ENCODE peak calls at places on chromosomes 13 and 19, in nine cellular contexts. D is Peyer's patch; J is progenitor cell of endocrine pancreas; Q is mammary epithelial cell; I is GOT3; P is T1000; M is fibroblast of mammary gland; F is stimulated activated CD8-positive, alpha-beta memory T cell treated with anti-CD3 and anti-CD28 coated beads, Interleukin-4, amount 100 ng/mL, for 4 hours; X is OCI-LY7. W is an unnamed sample.

GRCh38 chr19:1474011-1474764 is 4.8 kb downstream of the C19orf25 start:
- DNase-seq in X (no peak), D (no peak), Q (no peak), M (peak), P (no peak), F (no peak), I (no peak), J (no peak), W (no peak)

GRCh38 chr19:6226444-6227155 is 53.2 kb downstream of the MLLT1 start:
- DNase-seq in D (no peak), X (no peak), J (no peak), P (no peak), M (no peak), F (no peak), I (no peak), Q (no peak), W (no peak)

GRCh38 chr19:14375582-14376291 is 5.5 kb upstream of the ADGRE5 start:
- DNase-seq in Q (no peak), X (peak), I (no peak), M (no peak), F (no peak), J (no peak), P (no peak), D (no peak), W (no peak)

GRCh38 chr19:48292798-48293197 is 22.9 kb downstream of the ZNF114 start:
- DNase-seq in M (peak), D (no peak), F (no peak), J (no peak), Q (peak), I (no peak), P (peak), X (no peak), W (no peak)

GRCh38 chr19:51480590-51480989 is 2.3 kb downstream of the CEACAM18 start:
- DNase-seq in J (peak), D (no peak), M (no peak), I (no peak), P (no peak), Q (no peak), X (no peak), F (no peak), W (no peak)

GRCh38 chr13:68173111-68173510 is 943.0 kb upstream of the PCDH9 start:
- DNase-seq in M (peak), Q (peak), P (no peak), F (no peak), J (no peak), I (no peak), D (no peak), X (no peak), W (no peak)

GRCh38 chr13:33472446-33472845 is 186.9 kb upstream of the STARD13 start:
- DNase-seq in P (no peak), X (no peak), I (no peak), F (no peak), J (no peak), Q (peak), D (no peak), M (no peak), W (no peak)

GRCh38 chr19:1064661-1065605 is 2.0 kb upstream of the ARHGAP45 start:
- DNase-seq in J (peak), P (no peak), I (no peak), M (peak), D (peak), Q (peak), F (no peak), X (peak), W (peak)

GRCh38 chr13:98172570-98173405 is 4.3 kb downstream of the RNF113B start:
- DNase-seq in I (no peak), F (no peak), Q (no peak), D (no peak), M (peak), P (no peak), X (no peak), J (no peak), W (no peak)

GRCh38 chr13:33053397-33054066 is 37.3 kb downstream of the KL start:
- DNase-seq in X (no peak), P (no peak), F (no peak), I (no peak), M (no peak), D (no peak), Q (no peak), J (no peak), W (no peak)

GRCh38 chr13:79995334-79995733 is 345.6 kb downstream of the SPRY2 start:
- DNase-seq in F (no peak), M (peak), X (no peak), Q (peak), J (no peak), I (no peak), P (no peak), D (no peak), W (peak)

GRCh38 chr13:36154567-36155231 is 23.5 kb upstream of the DCLK1 start:
- DNase-seq in M (no peak), F (no peak), I (no peak), D (no peak), X (no peak), P (no peak), J (no peak), Q (no peak), W (no peak)

GRCh38 chr19:23415561-23416191 is 20.4 kb upstream of the ZNF91 start:
- DNase-seq in Q (peak), M (no peak), J (peak), P (no peak), D (no peak), X (no peak), F (no peak), I (no peak), W (no peak)

GRCh38 chr13:49585220-49586157 is at the start of gene RCBTB1:
- DNase-seq in P (peak), M (peak), Q (peak), D (peak), F (peak), J (peak), I (peak), X (peak), W (peak)

GRCh38 chr13:112999414-113000177 is 30.6 kb downstream of the MCF2L start:
- DNase-seq in Q (no peak), I (no peak), D (no peak), X (no peak), M (no peak), F (no peak), P (no peak), J (no peak), W (no peak)

GRCh38 chr19:3254520-3254919 is 30.1 kb downstream of the CELF5 start:
- DNase-seq in I (no peak), J (no peak), Q (no peak), P (no peak), X (no peak), F (no peak), D (no peak), M (no peak), W (no peak)

GRCh38 chr19:52307275-52307674 is 10.3 kb downstream of the ZNF480 start:
- DNase-seq in I (no peak), F (no peak), J (no peak), M (peak), P (no peak), X (peak), Q (peak), D (no peak), W (no peak)

GRCh38 chr13:42229287-42229686 is 42.7 kb upstream of the AKAP11 start:
- DNase-seq in X (no peak), Q (no peak), I (no peak), P (no peak), J (no peak), M (no peak), F (no peak), D (no peak), W (no peak)

GRCh38 chr13:106498571-106498970 is 36.9 kb downstream of the EFNB2 start:
- DNase-seq in M (no peak), X (no peak), J (no peak), F (no peak), I (no peak), P (no peak), D (no peak), Q (no peak), W (no peak)

GRCh38 chr13:52955505-52955904 is 73.1 kb upstream of the OLFM4 start:
- DNase-seq in F (no peak), D (no peak), J (no peak), X (no peak), I (no peak), M (no peak), P (no peak), Q (no peak), W (no peak)

GRCh38 chr19:30085394-30085793 is 143.4 kb downstream of the URI1 start:
- DNase-seq in P (no peak), J (no peak), X (peak), I (no peak), D (no peak), Q (no peak), F (no peak), M (no peak), W (no peak)